ENCODE peak calls at places on chromosomes 7 and 10, in six cellular contexts. X is effector memory CD8-positive, alpha-beta T cell; H is Kasumi-1; G is psoas muscle; U is spleen; F is NCI-H2029. S is an unnamed sample.

GRCh38 chr10:3294919-3295318 is 122.3 kb upstream of the PITRM1 start:
- DNase-seq in X (no peak), H (no peak), G (no peak), U (no peak), F (peak), S (no peak)

GRCh38 chr7:43869898-43870240 is 552 bp upstream of the MRPS24 start:
- DNase-seq in X (no peak), H (peak), G (no peak), U (peak), F (no peak), S (no peak)

GRCh38 chr10:75959209-75959608 is 527.8 kb downstream of the LRMDA start:
- DNase-seq in X (no peak), H (no peak), G (no peak), U (no peak), F (no peak), S (no peak)

GRCh38 chr10:63702107-63702506 is 180.9 kb downstream of the REEP3 start:
- DNase-seq in X (no peak), H (no peak), G (no peak), U (no peak), F (peak), S (no peak)

GRCh38 chr10:8738987-8739386 is 684.5 kb downstream of the GATA3 start:
- DNase-seq in X (no peak), H (no peak), G (no peak), U (no peak), F (no peak), S (no peak)

GRCh38 chr10:97120370-97120769 is 65.4 kb downstream of the SLIT1 start:
- DNase-seq in X (no peak), H (no peak), G (no peak), U (peak), F (no peak), S (no peak)

GRCh38 chr10:91050371-91051034 is 129.6 kb upstream of the ANKRD1 start:
- DNase-seq in X (no peak), H (no peak), G (no peak), U (no peak), F (no peak), S (no peak)

GRCh38 chr7:101450064-101450463 is 87.4 kb downstream of the COL26A1 start:
- DNase-seq in X (no peak), H (no peak), G (no peak), U (no peak), F (no peak), S (no peak)

GRCh38 chr10:119803264-119803663 is 69.4 kb downstream of the MCMBP start:
- DNase-seq in X (no peak), H (no peak), G (no peak), U (no peak), F (no peak), S (no peak)

GRCh38 chr10:22148956-22149355 is 68.9 kb downstream of the EBLN1 start:
- DNase-seq in X (no peak), H (no peak), G (no peak), U (no peak), F (peak), S (no peak)

GRCh38 chr7:125033506-125033905 is 103.9 kb upstream of the POT1 start:
- DNase-seq in X (no peak), H (no peak), G (no peak), U (no peak), F (peak), S (no peak)

GRCh38 chr10:122089343-122090015 is 100.5 kb downstream of the TACC2 start:
- DNase-seq in X (no peak), H (no peak), G (no peak), U (no peak), F (no peak), S (no peak)

GRCh38 chr10:91316486-91316885 is 93.7 kb upstream of the HECTD2 start:
- DNase-seq in X (no peak), H (no peak), G (no peak), U (no peak), F (no peak), S (no peak)

GRCh38 chr7:73451780-73452398 is 18.3 kb downstream of the FZD9 start:
- DNase-seq in X (peak), H (peak), G (no peak), U (no peak), F (peak), S (peak)

GRCh38 chr7:14322724-14323123 is 333.3 kb upstream of the ETV1 start:
- DNase-seq in X (no peak), H (no peak), G (no peak), U (no peak), F (no peak), S (no peak)

GRCh38 chr7:80134536-80135305 is at the start of gene GNAI1:
- DNase-seq in X (no peak), H (peak), G (peak), U (peak), F (peak), S (no peak)

GRCh38 chr7:39272676-39273075 is 293.5 kb upstream of the YAE1 start:
- DNase-seq in X (no peak), H (no peak), G (no peak), U (no peak), F (no peak), S (no peak)

GRCh38 chr7:24991333-24991732 is 11.4 kb upstream of the OSBPL3 start:
- DNase-seq in X (no peak), H (no peak), G (no peak), U (no peak), F (no peak), S (no peak)

GRCh38 chr10:24759706-24760105 is 36.0 kb upstream of the ARHGAP21 start:
- DNase-seq in X (no peak), H (no peak), G (no peak), U (no peak), F (no peak), S (no peak)

GRCh38 chr10:67612577-67613537 is 83.1 kb downstream of the CTNNA3 start:
- DNase-seq in X (peak), H (peak), G (no peak), U (no peak), F (no peak), S (no peak)

S was measured in KG1.